ENCODE peak calls at places on chromosomes 3 and 15, in seven cellular contexts. Z is H1, L is HCT116, O is SK-N-SH, S is HepG2, K is GM12878, J is K562. Y is an unnamed sample.

GRCh38 chr3:11825271-11825670 is 21.4 kb downstream of the TAMM41 start:
- DNase-seq in Z (no peak), L (no peak), S (no peak), O (no peak), K (no peak), J (no peak), Y (no peak)

GRCh38 chr3:65619391-65620298 is 419.1 kb downstream of the MAGI1 start:
- DNase-seq in J (peak; percentile 57), K (no peak), Z (no peak), S (no peak), L (no peak), O (no peak), Y (no peak)

GRCh38 chr3:184419171-184419570 is 39.3 kb downstream of the CHRD start:
- DNase-seq in J (no peak), O (no peak), S (no peak), L (no peak), Z (no peak), K (no peak), Y (no peak)

GRCh38 chr3:32392530-32393302 is 1.1 kb downstream of the CMTM7 start:
- DNase-seq in J (no peak), O (peak; percentile 56), L (no peak), K (no peak), S (no peak), Z (no peak), Y (peak; percentile 33)

GRCh38 chr3:57226156-57226555 is 1.4 kb upstream of the APPL1 start:
- DNase-seq in S (no peak), L (no peak), J (no peak), K (no peak), Z (no peak), O (no peak), Y (no peak)

GRCh38 chr15:41564286-41564959 is 5.4 kb downstream of the TYRO3 start:
- DNase-seq in S (peak; percentile 78), Z (no peak), K (no peak), L (no peak), J (peak; percentile 80), O (peak; percentile 88), Y (no peak)

GRCh38 chr3:105094588-105094987 is 272.1 kb upstream of the ALCAM start:
- DNase-seq in K (no peak), O (no peak), J (no peak), Z (no peak), L (no peak), S (no peak), Y (no peak)

GRCh38 chr3:123781571-123782275 is 102.4 kb downstream of the MYLK start:
- DNase-seq in K (no peak), L (no peak), J (no peak), S (no peak), Z (no peak), O (no peak), Y (no peak)

GRCh38 chr3:37940242-37940908 is 50.2 kb upstream of the VILL start:
- DNase-seq in J (no peak), S (no peak), O (no peak), L (no peak), K (no peak), Z (no peak), Y (no peak)

GRCh38 chr15:40087991-40088928 is 20.4 kb downstream of the BMF start:
- DNase-seq in O (peak; percentile 26), Z (no peak), J (no peak), S (peak; percentile 92), L (no peak), K (no peak), Y (no peak)

GRCh38 chr3:161401389-161401788 is 30.1 kb upstream of the SPTSSB start:
- DNase-seq in L (no peak), S (no peak), O (peak; percentile 41), J (no peak), K (no peak), Z (no peak), Y (no peak)

GRCh38 chr3:152276688-152277087 is 8.0 kb downstream of the MBNL1 start:
- DNase-seq in O (no peak), J (peak; percentile 47), K (no peak), S (no peak), L (no peak), Z (no peak), Y (no peak)

GRCh38 chr3:48414376-48415250 is 15.3 kb downstream of the PLXNB1 start:
- DNase-seq in S (no peak), L (no peak), J (no peak), O (no peak), K (no peak), Z (no peak), Y (no peak)

GRCh38 chr3:148146947-148147346 is 550.8 kb upstream of the AGTR1 start:
- DNase-seq in L (no peak), S (no peak), Z (no peak), J (no peak), O (no peak), K (no peak), Y (no peak)

GRCh38 chr3:36649078-36649477 is 115.3 kb downstream of the DCLK3 start:
- DNase-seq in K (no peak), S (no peak), O (no peak), J (no peak), Z (no peak), L (no peak), Y (no peak)

GRCh38 chr3:36647423-36647853 is 116.9 kb downstream of the DCLK3 start:
- DNase-seq in S (no peak), L (no peak), O (no peak), J (peak; percentile 2), Z (no peak), K (no peak), Y (peak; percentile 52)

GRCh38 chr3:36648241-36649034 is 115.9 kb downstream of the DCLK3 start:
- DNase-seq in Z (no peak), J (no peak), L (peak; percentile 6), S (no peak), K (peak; percentile 7), O (no peak), Y (no peak)

GRCh38 chr3:36643192-36643591 is 121.2 kb downstream of the DCLK3 start:
- DNase-seq in Z (no peak), J (no peak), O (no peak), S (no peak), L (no peak), K (no peak), Y (no peak)
- TF ChIP-seq JUND in Z (no peak), J (no peak), O (no peak), S (no peak), L (no peak), K (no peak), Y (no peak)

DNA sequence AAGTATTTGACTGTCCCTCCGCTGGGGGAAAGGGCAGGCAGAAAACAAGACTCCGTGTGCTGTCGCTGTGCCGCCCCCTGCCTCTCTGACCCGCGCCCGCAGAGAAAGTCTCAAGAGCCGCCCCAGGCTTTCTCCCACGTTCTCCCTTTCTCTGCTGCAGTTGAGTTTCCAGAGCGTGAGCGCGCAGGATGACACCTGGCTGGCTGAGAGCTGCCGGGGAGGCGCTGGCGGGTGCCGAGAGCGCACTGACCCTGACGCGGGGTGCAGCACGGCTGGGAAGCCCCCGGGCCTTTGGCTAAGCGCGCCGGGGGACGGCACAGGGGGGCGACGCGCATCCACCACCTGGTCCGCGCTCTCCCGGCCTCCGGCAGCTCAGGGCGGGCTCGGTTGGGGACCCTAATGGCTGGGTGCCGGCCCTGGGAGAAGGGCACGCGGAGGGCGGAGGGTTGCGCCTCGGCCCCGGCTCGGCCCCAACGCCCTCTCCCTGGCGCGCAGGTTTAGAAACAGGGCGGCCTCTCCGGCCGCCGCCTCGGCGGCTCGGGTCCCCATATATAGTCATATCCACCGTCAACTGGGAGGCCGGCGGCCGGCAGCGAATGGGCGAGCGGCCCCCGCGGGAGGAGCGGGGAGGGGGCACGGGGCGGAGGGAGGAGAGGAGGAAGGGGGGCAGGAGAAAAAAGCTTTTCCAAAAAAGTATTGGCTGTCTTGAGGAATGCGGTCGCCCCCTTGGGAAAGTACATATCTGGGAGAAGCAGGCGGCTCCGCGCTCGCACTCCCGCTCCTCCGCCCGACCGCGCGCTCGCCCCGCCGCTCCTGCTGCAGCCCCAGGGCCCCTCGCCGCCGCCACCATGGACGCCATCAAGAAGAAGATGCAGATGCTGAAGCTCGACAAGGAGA is at the start of gene TPM1:
- DNase-seq in J (no peak), K (no peak), L (no peak), Z (no peak), O (peak; percentile 83), S (peak; percentile 73), Y (peak; percentile 90)
- TF ChIP-seq JUND in J (no peak), K (no peak), L (no peak), Z (no peak), O (peak; percentile 8), S (no peak), Y (no peak)

DNA sequence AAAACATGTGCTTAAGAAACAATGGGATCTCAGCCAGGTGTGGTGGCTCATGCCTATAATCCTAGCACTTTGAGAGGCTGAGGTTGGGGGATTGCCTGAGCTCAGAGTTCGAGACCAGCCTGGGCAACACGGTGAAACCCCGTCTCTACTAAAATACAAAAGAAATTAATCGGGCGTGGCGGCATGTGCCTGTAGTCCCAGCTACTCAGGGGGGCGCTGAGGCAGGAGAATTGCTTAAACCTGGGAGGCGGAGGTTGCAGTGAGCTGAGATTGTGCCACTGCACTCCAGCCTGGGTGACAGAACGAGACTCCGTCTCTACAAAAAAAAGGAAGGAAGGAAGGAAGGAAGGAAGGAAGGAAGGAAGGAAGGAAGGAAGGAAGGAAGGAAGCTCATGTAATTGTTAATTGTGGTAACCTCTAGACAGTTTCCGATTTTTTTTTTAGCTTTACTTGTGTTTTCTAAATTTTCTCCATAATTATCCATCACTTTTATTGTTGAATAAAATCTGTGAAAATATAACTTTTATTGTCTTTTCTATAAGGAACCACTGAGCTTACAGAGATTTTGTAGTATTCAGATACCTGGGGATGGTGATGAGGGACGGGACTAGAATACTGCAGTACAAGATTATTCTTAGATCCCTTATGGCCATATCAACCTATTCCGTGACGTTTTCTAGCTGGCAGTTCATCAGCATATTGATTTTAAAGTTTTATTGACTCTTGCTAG is 506.9 kb downstream of the NR2F2 start:
- DNase-seq in S (no peak), O (no peak), J (no peak), K (no peak), Z (no peak), L (no peak), Y (no peak)
- TF ChIP-seq JUND in S (no peak), O (no peak), J (no peak), K (no peak), Z (no peak), L (no peak), Y (no peak)

DNA sequence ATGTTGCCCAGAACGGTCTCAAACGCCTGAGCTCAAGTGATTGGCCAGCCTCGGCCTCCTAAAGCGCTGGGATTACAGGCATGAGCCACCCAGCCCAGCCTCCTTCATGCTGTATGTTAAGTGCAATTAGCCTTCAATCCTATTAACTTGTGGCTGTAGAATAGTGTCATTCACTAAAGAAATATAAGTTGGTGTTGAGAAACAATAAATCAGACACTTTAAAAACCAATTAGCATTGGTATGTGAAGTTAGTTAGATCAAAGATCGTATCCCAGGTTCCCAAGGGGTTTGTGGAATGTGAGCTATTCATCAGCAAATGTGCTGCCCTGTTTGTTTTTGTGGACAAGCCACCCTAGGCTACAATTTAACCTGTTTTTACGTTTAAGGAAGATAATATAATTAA is 11.0 kb upstream of the PIK3CB start:
- DNase-seq in L (no peak), Z (no peak), O (no peak), S (peak; percentile 64), J (no peak), K (no peak), Y (no peak)
- TF ChIP-seq JUND in L (no peak), Z (no peak), O (no peak), S (no peak), J (no peak), K (no peak), Y (peak; percentile 6)

GRCh38 chr3:172184106-172184822 is 144.9 kb downstream of the FNDC3B start:
- DNase-seq in S (no peak), O (no peak), Z (no peak), K (no peak), L (no peak), J (no peak), Y (no peak)
- TF ChIP-seq JUND in S (no peak), O (no peak), Z (no peak), K (no peak), L (no peak), J (no peak), Y (no peak)

Y was measured in T47D.